ENCODE peak calls at places on chromosomes 4 and X, in seven cellular contexts. L, F, V, J, T, D and Z are unnamed samples.
A peak's percentile ranks its signal among the peaks of the same experiment; 100 is the strongest.

GRCh38 chrX:9885150-9885549 is 82.0 kb upstream of the CLDN34 start:
- DNase-seq in V (peak; percentile 54), J (no peak), F (no peak), D (peak; percentile 78), T (no peak), L (peak; percentile 57), Z (no peak)

GRCh38 chr4:165872443-165873297 is at the start of gene TLL1:
- DNase-seq in D (no peak), V (no peak), F (no peak), J (no peak), T (no peak), L (peak; percentile 19), Z (peak; percentile 48)

GRCh38 chrX:150887906-150888465 is 10.5 kb downstream of the CD99L2 start:
- DNase-seq in J (no peak), D (no peak), V (no peak), T (no peak), F (no peak), L (no peak), Z (no peak)

GRCh38 chrX:74349387-74349786 is 45.4 kb downstream of the ZCCHC13 start:
- DNase-seq in T (no peak), F (no peak), D (no peak), L (no peak), V (no peak), J (peak; percentile 11), Z (no peak)

GRCh38 chr4:1851575-1852415 is 4.2 kb downstream of the LETM1 start:
- DNase-seq in L (no peak), V (no peak), D (no peak), T (no peak), J (no peak), F (no peak), Z (no peak)

GRCh38 chrX:120671963-120672362 is 42.1 kb upstream of the C1GALT1C1 start:
- DNase-seq in L (no peak), F (no peak), T (no peak), J (no peak), V (no peak), D (no peak), Z (no peak)

GRCh38 chr4:119025916-119026661 is 109.5 kb upstream of the MYOZ2 start:
- DNase-seq in J (peak; percentile 90), F (peak; percentile 87), V (no peak), L (no peak), D (no peak), T (no peak), Z (no peak)

GRCh38 chrX:136880003-136880451 is 498 bp downstream of the RBMX start:
- DNase-seq in F (peak; percentile 68), L (no peak), V (no peak), T (no peak), D (no peak), J (no peak), Z (no peak)

GRCh38 chr4:57077550-57078311 is 32.5 kb downstream of the IGFBP7 start:
- DNase-seq in F (no peak), D (no peak), V (no peak), L (no peak), J (no peak), T (peak; percentile 83), Z (no peak)

DNA sequence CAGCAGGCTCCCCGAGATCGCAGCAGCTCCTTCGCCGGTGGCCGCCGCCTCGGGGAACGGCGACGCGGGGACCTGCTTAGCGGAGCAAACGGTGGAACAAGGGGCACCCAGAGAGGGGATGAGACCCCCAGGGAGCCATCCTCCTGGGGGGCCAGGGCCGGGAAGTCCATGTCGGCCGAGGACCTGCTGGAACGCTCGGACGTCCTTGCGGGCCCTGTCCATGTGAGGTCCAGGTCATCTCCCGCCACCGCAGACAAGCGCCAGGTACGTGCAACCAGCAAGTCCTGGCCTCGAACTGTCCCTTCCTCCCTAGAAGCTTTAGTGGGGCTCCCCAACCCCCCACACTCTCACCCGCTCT is 156.3 kb downstream of the SOWAHB start:
- DNase-seq in D (no peak), V (no peak), L (no peak), J (no peak), T (no peak), F (no peak), Z (no peak)
- TF ChIP-seq CTCF in D (no peak), V (no peak), L (no peak), J (no peak), T (no peak), F (no peak), Z (no peak)

DNA sequence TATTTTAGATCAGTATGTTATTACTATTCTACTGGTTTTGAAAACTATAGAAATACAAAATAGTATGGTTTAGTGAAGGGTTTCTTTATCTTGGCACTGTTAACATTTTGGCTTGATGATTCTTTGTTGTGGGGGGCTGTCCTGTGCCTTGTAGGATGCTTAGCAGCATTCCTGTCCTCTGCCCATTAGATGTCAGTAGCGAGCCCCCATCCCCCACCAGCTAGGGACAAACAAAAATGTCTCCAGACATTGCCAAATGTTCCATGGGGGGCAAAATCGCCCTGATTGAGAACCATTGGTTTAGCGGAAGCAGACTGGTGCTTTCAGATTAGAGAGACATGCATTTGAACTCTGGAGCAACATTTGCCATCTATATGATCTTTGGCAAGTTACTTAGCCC is 23.3 kb downstream of the SPARCL1 start:
- DNase-seq in V (no peak), J (no peak), L (no peak), F (no peak), T (no peak), D (no peak), Z (no peak)
- TF ChIP-seq CTCF in V (peak; percentile 35), J (no peak), L (no peak), F (no peak), T (peak; percentile 31), D (peak; percentile 26), Z (peak; percentile 45)

GRCh38 chrX:23100826-23101225 is 101.1 kb downstream of the DDX53 start:
- DNase-seq in V (no peak), D (no peak), F (no peak), L (no peak), T (no peak), J (no peak), Z (no peak)

DNA sequence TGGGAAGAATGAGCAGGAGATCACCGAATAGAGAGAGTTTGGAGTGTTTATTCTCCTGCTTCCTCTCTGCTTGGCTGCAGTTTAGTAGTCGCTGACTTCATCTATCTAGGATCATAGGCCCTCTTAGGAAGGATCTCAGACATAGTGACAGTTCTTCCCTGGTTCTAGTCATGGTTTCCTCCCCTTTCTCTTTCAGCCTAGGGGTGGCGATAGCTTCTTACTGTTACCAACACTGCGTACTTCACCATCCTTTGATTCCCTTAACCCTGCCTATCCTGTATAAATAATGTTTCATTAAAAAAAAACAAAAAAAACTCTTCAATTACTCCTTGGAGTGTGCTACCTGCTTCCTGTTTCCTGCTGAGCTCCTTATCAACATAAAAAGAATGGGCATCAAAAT is 103.8 kb downstream of the DDX53 start:
- DNase-seq in T (no peak), V (no peak), L (no peak), J (no peak), F (no peak), D (no peak), Z (no peak)
- TF ChIP-seq CTCF in T (no peak), V (no peak), L (no peak), J (no peak), F (no peak), D (no peak), Z (no peak)

GRCh38 chr4:48030470-48030869 is 13.9 kb downstream of the NIPAL1 start:
- DNase-seq in F (no peak), T (no peak), D (no peak), V (no peak), L (no peak), J (no peak), Z (no peak)
- TF ChIP-seq CTCF in F (no peak), T (no peak), D (no peak), V (no peak), L (no peak), J (no peak), Z (no peak)